ENCODE peak calls at places on chromosomes 3 and 15, in six cellular contexts. C is heart left ventricle, X is fibroblast of the aortic adventitia, M is fibroblast of lung, F is uterus, J is fibroblast of mammary gland. O is an unnamed sample.

GRCh38 chr3:171451915-171452707 is 8.1 kb downstream of the TNIK start:
- DNase-seq in C (no peak), X (no peak), M (no peak), F (no peak), J (no peak), O (no peak)

GRCh38 chr3:20648294-20648693 is 462.3 kb upstream of the SGO1 start:
- DNase-seq in C (no peak), X (peak; percentile 78), M (peak; percentile 92), F (no peak), J (peak; percentile 91), O (peak; percentile 91)

GRCh38 chr3:117788086-117788485 is 1078.5 kb downstream of the TUSC7 start:
- DNase-seq in C (no peak), X (peak; percentile 87), M (peak; percentile 95), F (no peak), J (peak; percentile 78), O (peak; percentile 93)

GRCh38 chr15:50307799-50308198 is 42.3 kb upstream of the HDC start:
- DNase-seq in C (no peak), X (no peak), M (no peak), F (no peak), J (no peak), O (no peak)

GRCh38 chr3:194046995-194047681 is 88.8 kb upstream of the HES1 start:
- DNase-seq in C (peak; percentile 81), X (no peak), M (no peak), F (no peak), J (peak; percentile 40), O (no peak)

GRCh38 chr15:25663515-25663914 is 199.6 kb downstream of the ATP10A start:
- DNase-seq in C (no peak), X (no peak), M (no peak), F (no peak), J (no peak), O (no peak)

GRCh38 chr15:101426761-101427333 is 62.7 kb downstream of the PCSK6 start:
- DNase-seq in C (no peak), X (no peak), M (no peak), F (no peak), J (no peak), O (no peak)

GRCh38 chr3:13513913-13514517 is 33.9 kb downstream of the HDAC11 start:
- DNase-seq in C (peak; percentile 8), X (no peak), M (no peak), F (no peak), J (no peak), O (no peak)

GRCh38 chr15:89433686-89434085 is 62.7 kb downstream of the RHCG start:
- DNase-seq in C (no peak), X (no peak), M (no peak), F (no peak), J (no peak), O (no peak)

DNA sequence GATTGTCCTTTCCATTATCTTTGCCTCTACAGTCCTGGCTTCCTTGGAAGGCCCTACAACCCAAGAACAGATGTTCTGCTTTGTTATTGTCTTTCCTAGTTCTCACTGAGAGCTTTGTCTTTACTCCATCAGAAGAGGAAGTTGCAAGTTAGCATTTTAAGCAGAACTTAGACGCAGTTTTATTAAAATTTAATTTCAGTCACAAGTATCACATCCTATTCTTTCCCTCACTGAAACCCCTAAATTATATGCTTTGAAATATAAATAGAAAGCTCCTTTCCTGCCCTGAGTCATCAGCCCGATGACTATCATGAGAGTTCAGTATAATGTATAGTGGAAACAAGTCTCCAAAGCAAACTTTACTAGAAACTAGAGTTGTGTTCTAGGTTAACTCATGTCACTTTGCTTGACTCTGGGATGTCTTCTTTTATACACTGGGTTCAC is 291.2 kb upstream of the RBMS3 start:
- DNase-seq in C (no peak), X (peak; percentile 1), M (no peak), F (no peak), J (no peak), O (no peak)
- H3K4me3 ChIP-seq in C (no peak overlapping the region), X (no peak overlapping the region), M (no peak overlapping the region), F (no peak overlapping the region), J (no peak overlapping the region), O (no peak overlapping the region)

GRCh38 chr3:98554580-98554979 is 22.8 kb downstream of the GPR15 start:
- DNase-seq in C (no peak), X (no peak), M (no peak), F (no peak), J (no peak), O (no peak)
- H3K4me3 ChIP-seq in C (no peak overlapping the region), X (no peak overlapping the region), M (no peak overlapping the region), F (no peak overlapping the region), J (no peak overlapping the region), O (no peak overlapping the region)

GRCh38 chr15:61227269-61228024 is 1.7 kb downstream of the RORA start:
- DNase-seq in C (peak; percentile 26), X (peak; percentile 55), M (peak; percentile 80), F (peak; percentile 17), J (peak; percentile 65), O (peak; percentile 69)
- H3K4me3 ChIP-seq in C (peak overlapping the region; percentile 53), X (peak overlapping the region; percentile 78), M (peak overlapping the region; percentile 81), F (peak overlapping the region; percentile 78), J (peak overlapping the region; percentile 62), O (peak overlapping the region; percentile 77)

GRCh38 chr3:46893763-46894162 is 16.2 kb downstream of the PTH1R start:
- DNase-seq in C (no peak), X (no peak), M (no peak), F (no peak), J (no peak), O (no peak)
- H3K4me3 ChIP-seq in C (no peak overlapping the region), X (no peak overlapping the region), M (no peak overlapping the region), F (no peak overlapping the region), J (no peak overlapping the region), O (no peak overlapping the region)